ENCODE peak calls at places on chromosomes 5 and 9, in six cellular contexts. R, V, J, X, I and A are unnamed samples.

GRCh38 chr9:90665072-90665471 is 22.4 kb upstream of the DIRAS2 start:
- DNase-seq in R (peak), V (no peak), J (no peak), X (no peak), I (no peak), A (no peak)

GRCh38 chr5:102855684-102856373 is 100.7 kb downstream of the PAM start:
- DNase-seq in R (no peak), V (no peak), J (no peak), X (no peak), I (no peak), A (no peak)

GRCh38 chr5:96572864-96573512 is 89.2 kb upstream of the CAST start:
- DNase-seq in R (no peak), V (no peak), J (peak), X (no peak), I (peak), A (no peak)

GRCh38 chr5:91079037-91079436 is 304.1 kb downstream of the ARRDC3 start:
- DNase-seq in R (no peak), V (no peak), J (no peak), X (no peak), I (peak), A (no peak)

GRCh38 chr5:55620009-55620770 is 85.4 kb upstream of the PLPP1 start:
- DNase-seq in R (no peak), V (no peak), J (no peak), X (no peak), I (no peak), A (no peak)

GRCh38 chr9:4861145-4861544 is 68.4 kb downstream of the RCL1 start:
- DNase-seq in R (no peak), V (no peak), J (no peak), X (no peak), I (peak), A (no peak)

GRCh38 chr5:1111727-1112289 is at the start of gene SLC12A7:
- DNase-seq in R (peak), V (peak), J (no peak), X (peak), I (no peak), A (peak)

GRCh38 chr5:17269201-17269600 is 51.8 kb downstream of the BASP1 start:
- DNase-seq in R (no peak), V (no peak), J (no peak), X (no peak), I (no peak), A (no peak)

GRCh38 chr5:174381241-174381640 is 335.7 kb downstream of the NSG2 start:
- DNase-seq in R (no peak), V (no peak), J (no peak), X (no peak), I (no peak), A (no peak)

GRCh38 chr5:54909911-54910870 is 75.2 kb downstream of the ESM1 start:
- DNase-seq in R (no peak), V (no peak), J (peak), X (no peak), I (no peak), A (no peak)

GRCh38 chr9:77679696-77680359 is 31.7 kb upstream of the GNA14 start:
- DNase-seq in R (no peak), V (no peak), J (no peak), X (no peak), I (no peak), A (no peak)
- TF ChIP-seq CTCF in R (no peak), V (no peak), J (no peak), X (no peak), I (no peak), A (no peak)

GRCh38 chr5:176676361-176676824 is 29.1 kb downstream of the TSPAN17 start:
- DNase-seq in R (no peak), V (no peak), J (peak), X (no peak), I (peak), A (no peak)

GRCh38 chr5:176677209-176677931 is 30.1 kb downstream of the TSPAN17 start:
- DNase-seq in R (no peak), V (no peak), J (no peak), X (no peak), I (no peak), A (no peak)

GRCh38 chr5:176673651-176674583 is 26.6 kb downstream of the TSPAN17 start:
- DNase-seq in R (no peak), V (no peak), J (no peak), X (no peak), I (no peak), A (no peak)

GRCh38 chr5:176674799-176675198 is 27.5 kb downstream of the TSPAN17 start:
- DNase-seq in R (no peak), V (no peak), J (no peak), X (no peak), I (no peak), A (no peak)

GRCh38 chr5:176675676-176676360 is 28.5 kb downstream of the TSPAN17 start:
- DNase-seq in R (peak), V (no peak), J (no peak), X (no peak), I (peak), A (no peak)
- TF ChIP-seq CTCF in R (peak), V (no peak), J (peak), X (peak), I (peak), A (no peak)

GRCh38 chr9:108282872-108283271 is 572.9 kb downstream of the ACTL7B start:
- DNase-seq in R (no peak), V (no peak), J (peak), X (no peak), I (no peak), A (no peak)
- TF ChIP-seq CTCF in R (no peak), V (no peak), J (peak), X (peak), I (peak), A (no peak)

DNA sequence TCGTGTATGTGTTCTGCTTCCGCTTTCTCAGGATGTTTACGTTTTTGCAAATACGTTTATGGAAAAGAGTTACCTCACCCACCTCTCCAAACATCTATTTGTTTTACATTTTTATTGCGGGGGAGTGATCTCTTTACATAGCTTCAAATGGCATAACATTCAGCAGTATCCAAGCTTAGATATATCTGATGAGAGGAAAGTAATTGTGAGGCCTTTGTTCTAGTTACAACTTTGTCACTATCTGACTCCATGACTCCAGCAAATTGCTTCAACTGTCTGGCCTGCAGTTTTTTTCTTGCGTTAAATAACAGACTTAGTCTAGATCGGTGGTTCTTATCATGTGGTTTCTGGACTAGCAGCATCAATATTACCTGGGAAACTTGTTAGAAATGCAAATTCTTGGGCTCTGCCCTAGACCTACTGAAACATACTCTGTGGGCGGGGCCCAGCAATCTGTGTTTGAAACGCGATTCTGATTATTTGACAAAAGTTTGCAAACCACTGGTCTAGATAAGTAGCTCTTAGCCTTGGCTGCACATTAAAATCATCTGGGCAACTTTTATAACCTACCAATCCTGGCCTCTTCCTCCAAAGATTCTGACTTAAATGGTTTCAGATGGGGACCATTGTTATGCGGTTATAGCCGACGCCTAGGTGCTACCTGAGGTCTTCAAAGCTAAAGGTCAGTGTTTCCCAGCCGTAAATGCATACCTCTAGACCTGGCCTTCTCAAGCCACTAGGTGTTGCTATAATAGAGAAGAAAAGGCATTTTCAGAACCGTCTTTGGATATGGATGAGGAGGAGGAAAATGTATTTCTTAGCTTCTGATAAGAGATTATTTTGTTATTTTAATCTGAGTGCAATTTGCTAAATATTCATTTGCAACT is 73.9 kb downstream of the C9orf85 start:
- DNase-seq in R (no peak), V (no peak), J (peak), X (no peak), I (no peak), A (no peak)
- TF ChIP-seq CTCF in R (peak), V (no peak), J (no peak), X (no peak), I (peak), A (no peak)

DNA sequence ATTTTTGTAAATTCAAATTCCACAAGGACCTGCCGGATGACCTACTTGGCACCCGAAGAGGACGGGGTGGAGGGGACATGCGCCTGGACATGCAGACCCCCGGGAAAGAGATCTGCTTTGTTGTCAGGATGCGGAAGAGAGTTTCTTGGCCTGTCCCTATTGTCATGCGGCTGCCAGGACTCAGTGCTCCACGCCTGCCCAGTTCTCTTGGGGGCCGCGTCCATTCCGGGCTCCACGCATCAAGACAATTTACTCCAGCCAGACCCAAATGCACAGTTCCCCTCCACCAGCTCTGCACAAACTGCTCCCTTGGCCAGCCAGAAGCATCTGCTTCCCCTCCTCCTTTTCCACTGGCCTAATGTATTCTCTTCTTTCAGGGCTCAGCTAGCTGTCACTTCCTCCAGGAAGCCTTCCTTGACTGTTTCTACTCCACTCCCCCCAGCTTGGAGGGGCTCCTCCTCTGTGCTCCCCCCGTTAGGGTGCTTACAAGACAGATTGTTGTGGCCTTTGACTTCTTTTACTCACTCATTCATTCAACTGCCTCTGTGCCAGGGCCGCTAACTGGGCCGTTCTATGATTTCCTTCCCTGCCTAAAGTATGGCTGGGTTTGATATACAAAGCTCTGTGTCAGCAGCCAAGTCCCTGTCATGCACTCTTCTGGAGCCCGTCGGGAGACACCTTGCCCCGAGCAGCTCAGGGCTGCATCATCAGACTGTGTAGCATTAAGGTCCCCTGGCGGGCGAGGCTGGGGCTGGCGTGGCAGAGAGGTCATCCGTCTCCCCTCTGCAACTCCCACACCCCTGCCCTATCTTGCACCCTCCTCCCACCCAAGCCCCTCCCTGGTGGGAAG is 6.6 kb downstream of the FIBCD1 start:
- DNase-seq in R (no peak), V (no peak), J (peak), X (no peak), I (no peak), A (no peak)
- TF ChIP-seq CTCF in R (no peak), V (no peak), J (peak), X (no peak), I (peak), A (no peak)

GRCh38 chr9:136110082-136111061 is 8.3 kb downstream of the TMEM250 start:
- DNase-seq in R (no peak), V (no peak), J (peak), X (no peak), I (no peak), A (peak)
- TF ChIP-seq CTCF in R (no peak), V (no peak), J (peak), X (no peak), I (peak), A (no peak)